ENCODE peak calls at places on chromosome 15, in nine cellular contexts. S is epithelial cell of esophagus, C is heart left ventricle, H is glutamatergic neuron, Q is GM06990, Y is A549, F is progenitor cell of endocrine pancreas, P is lower leg skin, R is fibroblast of the aortic adventitia. L is an unnamed sample.

GRCh38 chr15:84969257-84969656 is 12.4 kb upstream of the PDE8A start:
- DNase-seq in R (no peak), C (no peak), Y (no peak), H (no peak), S (no peak), Q (no peak), F (no peak), P (peak), L (no peak)

GRCh38 chr15:83559310-83559966 is 94.5 kb upstream of the ADAMTSL3 start:
- DNase-seq in H (peak), F (peak), R (peak), C (no peak), Y (peak), P (no peak), Q (no peak), S (peak), L (no peak)

GRCh38 chr15:33729648-33730047 is 238.6 kb upstream of the CHRM5 start:
- DNase-seq in Q (no peak), S (peak), R (peak), H (no peak), Y (peak), P (no peak), C (no peak), F (no peak), L (no peak)

GRCh38 chr15:69725957-69726356 is 273.3 kb downstream of the RPLP1 start:
- DNase-seq in C (no peak), H (no peak), P (no peak), F (no peak), R (no peak), Q (no peak), Y (no peak), S (no peak), L (no peak)

GRCh38 chr15:52150043-52150825 is 37.7 kb upstream of the BCL2L10 start:
- DNase-seq in F (no peak), R (no peak), Q (no peak), S (no peak), H (no peak), P (peak), Y (no peak), C (no peak), L (no peak)

GRCh38 chr15:68299436-68299835 is 21.9 kb downstream of the FEM1B start:
- DNase-seq in H (no peak), S (no peak), Y (no peak), Q (no peak), R (no peak), C (no peak), F (no peak), P (no peak), L (peak)

GRCh38 chr15:57138260-57138895 is 219.9 kb downstream of the TCF12 start:
- DNase-seq in Q (no peak), R (peak), F (peak), Y (peak), H (peak), S (peak), P (no peak), C (no peak), L (no peak)

GRCh38 chr15:78225783-78226541 is 8.4 kb downstream of the ACSBG1 start:
- DNase-seq in F (no peak), H (no peak), Y (no peak), S (peak), Q (no peak), R (peak), P (no peak), C (peak), L (no peak)

GRCh38 chr15:84685304-84685703 is 27.3 kb upstream of the NMB start:
- DNase-seq in C (no peak), Y (peak), R (peak), F (no peak), S (peak), Q (no peak), P (peak), H (peak), L (no peak)

GRCh38 chr15:98775498-98776230 is 127.3 kb downstream of the IGF1R start:
- DNase-seq in C (no peak), Q (no peak), Y (no peak), R (no peak), F (no peak), P (no peak), S (no peak), H (no peak), L (no peak)

GRCh38 chr15:87219650-87220615 is 1036.6 kb downstream of the NTRK3 start:
- DNase-seq in Q (no peak), Y (no peak), P (no peak), C (no peak), H (no peak), S (peak), R (peak), F (no peak), L (no peak)

GRCh38 chr15:66824374-66824773 is 122.3 kb downstream of the SMAD6 start:
- DNase-seq in F (no peak), R (no peak), C (no peak), Q (no peak), S (no peak), H (no peak), P (no peak), Y (no peak), L (no peak)

GRCh38 chr15:35986072-35986666 is 440.2 kb upstream of the DPH6 start:
- DNase-seq in C (peak), S (no peak), H (no peak), P (no peak), Y (no peak), F (no peak), Q (no peak), R (peak), L (no peak)

GRCh38 chr15:55279746-55280351 is 9.8 kb downstream of the RAB27A start:
- DNase-seq in R (peak), P (no peak), Q (peak), F (no peak), C (no peak), Y (peak), S (peak), H (no peak), L (no peak)

GRCh38 chr15:45799508-45799907 is 164.7 kb downstream of the SQOR start:
- DNase-seq in H (no peak), R (no peak), C (no peak), F (no peak), P (no peak), Q (no peak), Y (no peak), S (no peak), L (no peak)

GRCh38 chr15:66622677-66623076 is 56.9 kb upstream of the LCTL start:
- DNase-seq in F (no peak), P (no peak), C (no peak), S (no peak), R (peak), Q (no peak), H (no peak), Y (no peak), L (no peak)

GRCh38 chr15:77495806-77496589 is 75.3 kb downstream of the HMG20A start:
- DNase-seq in Y (no peak), R (no peak), F (no peak), P (no peak), C (no peak), Q (no peak), H (no peak), S (no peak), L (no peak)

GRCh38 chr15:40582726-40583246 is 11.3 kb upstream of the KNL1 start:
- DNase-seq in P (no peak), Q (no peak), Y (peak), S (peak), R (peak), H (no peak), C (no peak), F (no peak), L (no peak)

GRCh38 chr15:84819291-84819768 is 2.2 kb downstream of the ALPK3 start:
- DNase-seq in R (no peak), P (no peak), C (peak), Y (peak), Q (no peak), H (no peak), S (no peak), F (no peak), L (no peak)

GRCh38 chr15:85407421-85408269 is 27.2 kb downstream of the AKAP13 start:
- DNase-seq in Y (peak), H (no peak), R (peak), F (no peak), P (no peak), C (no peak), S (peak), Q (no peak), L (no peak)

GRCh38 chr15:60000824-60001641 is 3.1 kb upstream of the FOXB1 start:
- DNase-seq in P (no peak), R (no peak), F (no peak), S (no peak), Y (no peak), H (no peak), Q (no peak), C (no peak), L (no peak)

GRCh38 chr15:33149919-33150318 is 44.6 kb downstream of the FMN1 start:
- DNase-seq in F (no peak), P (no peak), S (peak), C (no peak), Y (no peak), H (no peak), R (peak), Q (no peak), L (no peak)

GRCh38 chr15:88894819-88895767 is at the start of gene HAPLN3:
- DNase-seq in Y (peak), S (peak), Q (no peak), R (no peak), C (no peak), H (no peak), F (no peak), P (no peak), L (no peak)

GRCh38 chr15:51139091-51139490 is 44.4 kb upstream of the TNFAIP8L3 start:
- DNase-seq in Q (no peak), S (no peak), R (no peak), C (no peak), P (no peak), Y (no peak), F (no peak), H (no peak), L (no peak)

GRCh38 chr15:36589971-36590370 is 10.5 kb downstream of the CDIN1 start:
- DNase-seq in P (no peak), S (no peak), H (no peak), R (peak), F (no peak), Y (no peak), C (no peak), Q (no peak), L (no peak)

GRCh38 chr15:53978248-53978906 is at the start of gene UNC13C:
- DNase-seq in C (peak), S (peak), R (peak), Y (peak), H (peak), Q (peak), P (no peak), F (peak), L (no peak)

GRCh38 chr15:63044077-63044644 is 1.6 kb downstream of the TPM1 start:
- DNase-seq in S (no peak), H (no peak), R (no peak), C (no peak), Q (no peak), P (no peak), F (no peak), Y (no peak), L (no peak)

GRCh38 chr15:96409231-96410138 is 79.0 kb downstream of the NR2F2 start:
- DNase-seq in P (no peak), Q (no peak), H (peak), Y (no peak), F (no peak), C (no peak), S (peak), R (no peak), L (no peak)

GRCh38 chr15:65333863-65334262 is 29.4 kb downstream of the RNU5B-1 start:
- DNase-seq in Y (no peak), H (peak), C (no peak), Q (no peak), P (no peak), F (no peak), R (no peak), S (no peak), L (no peak)

GRCh38 chr15:80787238-80787805 is 8.2 kb downstream of the CEMIP start:
- DNase-seq in Y (no peak), P (peak), Q (no peak), S (no peak), F (no peak), H (no peak), C (no peak), R (peak), L (no peak)
- TF ChIP-seq CTCF in Y (no peak), P (no peak), Q (no peak), S (no peak), F (no peak), H (no peak), C (no peak), R (peak), L (no peak)

GRCh38 chr15:50137893-50138292 is 18.9 kb upstream of the ATP8B4 start:
- DNase-seq in R (peak), F (no peak), Y (no peak), C (no peak), P (no peak), Q (no peak), H (no peak), S (no peak), L (no peak)

GRCh38 chr15:50135123-50135541 is 16.1 kb upstream of the ATP8B4 start:
- DNase-seq in R (no peak), P (no peak), Y (peak), Q (no peak), C (no peak), H (no peak), F (no peak), S (no peak), L (no peak)

GRCh38 chr15:50137330-50137761 is 18.3 kb upstream of the ATP8B4 start:
- DNase-seq in R (peak), C (no peak), S (peak), P (no peak), H (no peak), Q (no peak), Y (peak), F (no peak), L (no peak)

GRCh38 chr15:50140097-50140496 is 21.1 kb upstream of the ATP8B4 start:
- DNase-seq in F (no peak), R (peak), Q (no peak), Y (no peak), H (no peak), C (no peak), P (no peak), S (no peak), L (no peak)

GRCh38 chr15:50138391-50138790 is 19.4 kb upstream of the ATP8B4 start:
- DNase-seq in S (peak), H (no peak), Y (peak), R (no peak), C (no peak), F (no peak), Q (no peak), P (no peak), L (no peak)
- TF ChIP-seq CTCF in S (peak), H (no peak), Y (peak), R (peak), C (no peak), F (peak), Q (peak), P (no peak), L (peak)

GRCh38 chr15:91855684-91856553 is 2.4 kb downstream of the SLCO3A1 start:
- DNase-seq in C (no peak), Y (peak), F (peak), H (peak), P (no peak), Q (peak), R (no peak), S (peak), L (no peak)
- TF ChIP-seq CTCF in C (peak), Y (peak), F (peak), H (no peak), P (no peak), Q (no peak), R (peak), S (peak), L (peak)

DNA sequence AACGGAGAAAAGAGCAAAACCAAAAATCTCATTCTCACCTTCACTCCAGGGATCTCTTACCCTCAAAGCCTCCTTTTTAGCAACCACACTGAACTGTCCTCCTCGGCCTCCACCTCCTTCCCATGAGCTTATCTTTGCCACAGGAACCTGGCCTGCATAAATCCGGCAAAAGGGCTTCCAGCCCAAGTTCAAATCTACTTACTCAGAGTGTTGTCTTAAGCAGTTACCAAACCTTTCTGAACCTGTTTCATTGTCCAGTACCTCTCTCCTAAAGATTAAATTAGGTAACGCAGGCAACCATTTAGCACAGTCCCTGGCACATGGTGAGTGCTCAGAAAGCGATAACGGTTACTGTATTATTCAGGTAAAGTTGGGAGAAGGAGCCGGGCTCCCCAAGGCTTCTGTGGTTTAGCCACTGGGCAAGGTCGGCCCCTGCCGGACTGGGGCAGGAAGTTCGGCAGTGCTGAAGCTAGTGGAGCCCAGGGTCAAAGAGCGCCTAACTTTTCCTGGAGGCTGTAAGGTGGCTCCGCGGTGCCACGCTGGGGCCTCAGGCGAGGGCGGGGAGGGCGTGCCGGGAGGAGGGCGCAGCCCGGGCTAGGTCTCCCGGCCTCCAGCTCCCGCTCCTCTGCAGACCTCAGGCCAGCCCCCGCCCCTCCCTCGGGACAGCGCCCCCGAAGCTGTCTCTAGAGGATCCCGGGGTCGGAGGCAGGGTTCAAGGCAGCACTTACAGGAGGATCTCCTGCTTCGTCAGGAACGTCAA is 620 bp downstream of the CIB1 start:
- DNase-seq in Q (no peak), H (peak), C (peak), P (peak), S (peak), Y (peak), R (peak), F (peak), L (no peak)
- TF ChIP-seq CTCF in Q (peak), H (no peak), C (no peak), P (no peak), S (peak), Y (peak), R (peak), F (peak), L (peak)

GRCh38 chr15:72532991-72533601 is 59.0 kb downstream of the ARIH1 start:
- DNase-seq in Q (no peak), F (no peak), Y (peak), H (no peak), R (no peak), S (no peak), P (no peak), C (no peak), L (no peak)
- TF ChIP-seq CTCF in Q (peak), F (peak), Y (peak), H (peak), R (peak), S (peak), P (no peak), C (peak), L (peak)